ENCODE peak calls at places on chromosomes 13 and 19, in nine cellular contexts. K is heart right ventricle; R is CD8-positive, alpha-beta T cell; D is pancreas; S is lower lobe of right lung; W is colonic mucosa; O is PC-3; B is upper lobe of left lung; C is MM.1S. V is an unnamed sample. For H3K27me3, the result is how much of the 10 kb centered on the place peaks cover.

GRCh38 chr19:2734589-2735288 is 5.1 kb downstream of the SLC39A3 start:
- DNase-seq in K (no peak), R (no peak), D (no peak), S (no peak), W (no peak), O (no peak), B (no peak), C (no peak), V (no peak)

GRCh38 chr19:14361824-14362223 is 19.4 kb upstream of the ADGRE5 start:
- DNase-seq in K (no peak), R (peak), D (no peak), S (no peak), W (no peak), O (no peak), B (no peak), C (no peak), V (peak)

GRCh38 chr19:6588508-6589345 is 2.2 kb downstream of the CD70 start:
- DNase-seq in K (no peak), R (no peak), D (no peak), S (no peak), W (no peak), O (no peak), B (no peak), C (no peak), V (no peak)

GRCh38 chr19:51111606-51112005 is 3.4 kb upstream of the CTU1 start:
- DNase-seq in K (no peak), R (no peak), D (no peak), S (no peak), W (no peak), O (peak), B (no peak), C (no peak), V (no peak)

GRCh38 chr13:72431981-72432617 is 295.3 kb downstream of the MZT1 start:
- DNase-seq in K (no peak), R (no peak), D (no peak), S (no peak), W (no peak), O (no peak), B (no peak), C (no peak), V (no peak)

GRCh38 chr13:50082426-50083283 is 67.4 kb downstream of the KCNRG start:
- DNase-seq in K (peak), R (peak), D (peak), S (peak), W (peak), O (peak), B (peak), C (peak), V (peak)

GRCh38 chr19:52725528-52725961 is 9.3 kb downstream of the ZNF611 start:
- DNase-seq in K (no peak), R (no peak), D (no peak), S (no peak), W (no peak), O (no peak), B (no peak), C (no peak), V (no peak)

GRCh38 chr19:17909017-17909732 is 23.6 kb upstream of the CCDC124 start:
- DNase-seq in K (no peak), R (no peak), D (peak), S (no peak), W (no peak), O (no peak), B (no peak), C (no peak), V (no peak)

GRCh38 chr19:14061751-14062557 is at the start of gene PALM3:
- DNase-seq in K (no peak), R (no peak), D (peak), S (peak), W (no peak), O (peak), B (peak), C (no peak), V (no peak)

DNA sequence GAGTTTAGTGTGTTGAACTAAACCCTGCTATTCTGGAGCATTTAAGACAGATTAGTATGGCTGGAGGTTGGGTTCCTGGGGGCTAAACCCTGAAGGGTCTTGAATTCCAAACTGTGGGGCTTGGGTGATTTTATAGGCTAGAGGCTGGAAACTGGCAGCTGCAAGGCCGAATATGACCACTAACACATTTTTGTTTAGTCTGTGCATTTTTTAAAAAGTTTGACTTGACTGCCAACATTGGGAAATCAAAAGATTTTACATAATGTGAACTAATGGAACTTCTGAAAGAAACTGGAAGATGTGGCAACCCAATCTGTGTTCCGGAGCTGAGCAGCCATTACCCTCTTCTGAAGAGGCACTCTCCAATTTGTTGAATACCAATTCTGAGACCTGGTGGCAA is 5.1 kb downstream of the ZNF784 start:
- DNase-seq in K (no peak), R (no peak), D (peak), S (no peak), W (no peak), O (no peak), B (no peak), C (no peak), V (no peak)
- H3K27ac ChIP-seq in K (no peak), R (no peak), D (no peak), S (no peak), W (no peak), O (no peak), B (peak), C (no peak), V (no peak)

DNA sequence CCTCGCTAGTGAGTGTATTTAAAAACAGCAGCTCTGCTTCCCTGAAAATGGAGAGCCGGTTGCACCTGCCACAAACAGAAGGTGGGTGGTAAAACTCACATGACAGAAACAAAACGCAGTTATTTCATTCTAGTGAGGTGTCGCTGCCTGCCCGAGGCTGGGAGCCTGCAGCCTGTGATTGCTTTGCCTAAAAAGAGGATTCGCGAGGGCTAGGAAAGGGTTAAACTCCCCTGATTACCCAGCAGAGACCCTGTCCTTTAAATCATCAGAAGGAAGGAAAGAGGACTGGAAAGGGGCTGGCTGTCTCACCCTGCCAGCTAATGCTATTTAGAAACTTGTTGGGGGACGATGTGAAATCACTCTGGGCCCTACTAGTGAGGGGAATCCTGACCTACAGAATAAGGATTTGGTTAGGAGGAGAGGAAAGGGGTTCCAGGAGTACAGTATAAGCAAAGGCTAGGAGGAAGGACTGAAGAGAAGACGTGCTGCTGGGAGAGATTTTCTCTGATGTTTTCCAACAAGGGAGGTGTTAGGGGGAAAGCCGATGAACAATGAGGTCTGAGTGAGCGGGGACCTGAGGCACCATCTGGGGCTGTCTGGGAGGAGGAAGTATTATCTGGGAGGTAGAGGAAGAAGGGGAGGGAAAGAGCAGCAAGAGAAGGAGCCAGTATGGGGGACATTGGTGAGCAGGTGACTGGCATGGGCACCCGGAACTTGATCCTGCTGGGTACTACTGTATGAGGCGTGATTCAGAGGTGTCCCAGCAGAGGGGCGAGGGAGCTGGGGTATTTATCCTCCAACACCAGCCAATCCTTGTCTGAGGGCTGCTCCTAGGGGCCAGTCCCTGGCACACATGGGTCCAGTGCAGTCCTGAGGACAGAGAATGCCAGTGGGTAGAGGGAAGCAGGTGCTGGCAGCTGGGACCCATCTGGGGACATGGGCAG is 55.7 kb upstream of the PTPRS start:
- DNase-seq in K (no peak), R (no peak), D (no peak), S (no peak), W (no peak), O (no peak), B (no peak), C (no peak), V (no peak)
- TF ChIP-seq CTCF in K (no peak), R (no peak), D (no peak), S (no peak), W (no peak), O (no peak), B (no peak), C (no peak), V (no peak)

GRCh38 chr19:41531438-41532311 is 44.3 kb upstream of the CEACAM21 start:
- DNase-seq in K (peak), R (peak), D (peak), S (peak), W (peak), O (no peak), B (peak), C (no peak), V (peak)
- H3K27me3 ChIP-seq in K (under half), R (under half), D (under half), S (under half), W (under half), O (under half), B (under half), C (under half), V (under half)

GRCh38 chr19:40778865-40779284 is 828 bp downstream of the RAB4B start:
- DNase-seq in K (no peak), R (no peak), D (no peak), S (no peak), W (no peak), O (no peak), B (no peak), C (no peak), V (no peak)
- H3K27ac ChIP-seq in K (peak), R (peak), D (peak), S (peak), W (peak), O (no peak), B (peak), C (no peak), V (peak)

GRCh38 chr19:29741226-29741625 is 26.2 kb upstream of the C19orf12 start:
- DNase-seq in K (no peak), R (no peak), D (no peak), S (no peak), W (no peak), O (no peak), B (no peak), C (no peak), V (no peak)

GRCh38 chr19:29748996-29749395 is 33.9 kb upstream of the C19orf12 start:
- DNase-seq in K (no peak), R (no peak), D (no peak), S (no peak), W (no peak), O (no peak), B (no peak), C (no peak), V (no peak)

GRCh38 chr19:29741776-29742175 is 26.7 kb upstream of the C19orf12 start:
- DNase-seq in K (no peak), R (no peak), D (no peak), S (no peak), W (no peak), O (no peak), B (no peak), C (no peak), V (no peak)

GRCh38 chr19:29743681-29744080 is 28.6 kb upstream of the C19orf12 start:
- DNase-seq in K (no peak), R (no peak), D (no peak), S (no peak), W (no peak), O (no peak), B (no peak), C (no peak), V (no peak)

DNA sequence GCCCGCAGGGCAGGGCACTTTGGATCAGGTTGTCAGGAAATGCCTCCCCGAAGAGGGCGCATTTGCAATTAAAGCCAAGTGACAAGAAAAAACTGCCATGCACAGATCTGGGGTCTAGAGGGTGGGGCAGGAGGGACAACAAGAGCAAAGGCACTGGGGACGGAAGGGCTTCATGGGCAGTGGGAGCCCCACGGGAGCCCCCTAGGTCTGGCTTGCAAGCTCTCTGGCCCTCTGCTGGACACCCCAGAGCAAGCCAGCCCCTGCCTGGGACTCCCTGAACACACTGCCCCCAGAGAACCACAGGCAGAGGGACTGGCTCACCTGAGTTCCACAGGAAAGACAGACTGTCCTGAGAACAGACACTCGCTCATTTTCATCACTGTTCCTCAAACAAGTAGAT is 30.2 kb upstream of the C19orf12 start:
- DNase-seq in K (no peak), R (no peak), D (no peak), S (no peak), W (no peak), O (no peak), B (no peak), C (no peak), V (no peak)
- TF ChIP-seq CTCF in K (no peak), R (no peak), D (no peak), S (no peak), W (no peak), O (peak), B (no peak), C (peak), V (no peak)

V was measured in CD4-positive, alpha-beta T cell.